ENCODE peak calls at places on chromosomes 7 and 10, in eight cellular contexts. P, S, Q, D, F, I, W and H are unnamed samples. For H3K9me3 and H3K4me1, the result is how much of the 10 kb centered on the place peaks cover.

GRCh38 chr7:47218378-47219176 is 363.3 kb downstream of the TNS3 start:
- DNase-seq in P (no peak), S (no peak), Q (no peak), D (no peak), F (peak), I (no peak), W (no peak), H (no peak)

GRCh38 chr7:77651544-77652162 is 44.6 kb upstream of the RSBN1L start:
- DNase-seq in P (peak), S (no peak), Q (no peak), D (peak), F (peak), I (peak), W (no peak), H (peak)

GRCh38 chr10:341081-341740 is 206.0 kb downstream of the ZMYND11 start:
- DNase-seq in P (no peak), S (peak), Q (no peak), D (no peak), F (no peak), I (no peak), W (no peak), H (no peak)

GRCh38 chr10:94546616-94547175 is 1.1 kb downstream of the HELLS start:
- DNase-seq in P (no peak), S (no peak), Q (no peak), D (peak), F (peak), I (peak), W (no peak), H (no peak)

GRCh38 chr7:94054130-94054529 is 50.0 kb upstream of the BET1 start:
- DNase-seq in P (no peak), S (no peak), Q (no peak), D (no peak), F (no peak), I (no peak), W (no peak), H (no peak)

GRCh38 chr10:70634011-70634410 is 31.5 kb upstream of the PRF1 start:
- DNase-seq in P (no peak), S (no peak), Q (no peak), D (no peak), F (peak), I (no peak), W (no peak), H (no peak)

GRCh38 chr7:122867471-122867980 is 18.7 kb downstream of the CADPS2 start:
- DNase-seq in P (no peak), S (no peak), Q (no peak), D (no peak), F (no peak), I (no peak), W (no peak), H (no peak)

GRCh38 chr10:124646483-124647352 is 97.5 kb downstream of the FAM53B start:
- DNase-seq in P (no peak), S (no peak), Q (peak), D (no peak), F (peak), I (peak), W (peak), H (no peak)

GRCh38 chr10:15320118-15320517 is 51.0 kb downstream of the FAM171A1 start:
- DNase-seq in P (no peak), S (no peak), Q (no peak), D (no peak), F (no peak), I (no peak), W (no peak), H (no peak)

GRCh38 chr10:34575882-34576281 is 239.2 kb downstream of the PARD3 start:
- DNase-seq in P (no peak), S (no peak), Q (no peak), D (no peak), F (peak), I (no peak), W (no peak), H (no peak)

GRCh38 chr10:107686095-107686494 is 521.6 kb upstream of the SORCS1 start:
- DNase-seq in P (no peak), S (peak), Q (peak), D (no peak), F (no peak), I (no peak), W (no peak), H (no peak)

GRCh38 chr7:27751888-27752660 is 12.1 kb downstream of the TAX1BP1 start:
- DNase-seq in P (no peak), S (no peak), Q (no peak), D (no peak), F (no peak), I (no peak), W (no peak), H (no peak)

GRCh38 chr7:88020953-88021650 is 87.1 kb downstream of the ADAM22 start:
- DNase-seq in P (no peak), S (no peak), Q (no peak), D (no peak), F (no peak), I (no peak), W (no peak), H (no peak)

GRCh38 chr7:155456772-155457543 is 971 bp upstream of the EN2 start:
- DNase-seq in P (no peak), S (no peak), Q (no peak), D (no peak), F (peak), I (peak), W (peak), H (no peak)

GRCh38 chr7:136018104-136018503 is 40.9 kb upstream of the MTPN start:
- DNase-seq in P (no peak), S (no peak), Q (no peak), D (no peak), F (peak), I (peak), W (no peak), H (no peak)

GRCh38 chr10:79292789-79293746 is 54.2 kb upstream of the PPIF start:
- DNase-seq in P (no peak), S (no peak), Q (no peak), D (no peak), F (peak), I (no peak), W (peak), H (peak)

GRCh38 chr10:107481224-107481623 is 316.7 kb upstream of the SORCS1 start:
- DNase-seq in P (no peak), S (no peak), Q (no peak), D (no peak), F (no peak), I (no peak), W (no peak), H (no peak)

GRCh38 chr7:11343818-11344413 is 370.2 kb downstream of the PHF14 start:
- DNase-seq in P (no peak), S (no peak), Q (no peak), D (peak), F (peak), I (peak), W (no peak), H (peak)

GRCh38 chr7:50828801-50829200 is 46.1 kb upstream of the GRB10 start:
- DNase-seq in P (no peak), S (no peak), Q (no peak), D (no peak), F (no peak), I (no peak), W (no peak), H (no peak)

GRCh38 chr7:64037095-64037494 is 8.1 kb upstream of the ZNF727 start:
- DNase-seq in P (no peak), S (no peak), Q (no peak), D (no peak), F (no peak), I (no peak), W (no peak), H (no peak)

GRCh38 chr10:121668336-121669009 is 70.2 kb upstream of the FGFR2 start:
- DNase-seq in P (no peak), S (no peak), Q (peak), D (no peak), F (no peak), I (no peak), W (peak), H (peak)

GRCh38 chr7:43278088-43278644 is 165.7 kb downstream of the HECW1 start:
- DNase-seq in P (no peak), S (no peak), Q (no peak), D (no peak), F (peak), I (no peak), W (no peak), H (no peak)

GRCh38 chr10:6418167-6418566 is 161.9 kb downstream of the PRKCQ start:
- DNase-seq in P (no peak), S (no peak), Q (no peak), D (no peak), F (no peak), I (no peak), W (no peak), H (no peak)

GRCh38 chr10:45602082-45602730 is 70.4 kb downstream of the ZFAND4 start:
- DNase-seq in P (no peak), S (no peak), Q (no peak), D (no peak), F (peak), I (peak), W (no peak), H (no peak)

GRCh38 chr7:55476071-55476803 is 96.1 kb downstream of the VOPP1 start:
- DNase-seq in P (no peak), S (peak), Q (no peak), D (peak), F (peak), I (peak), W (no peak), H (no peak)

GRCh38 chr10:17872191-17873091 is 63.3 kb downstream of the MRC1 start:
- DNase-seq in P (no peak), S (no peak), Q (no peak), D (peak), F (peak), I (peak), W (no peak), H (no peak)

GRCh38 chr10:89263531-89263930 is 12.0 kb upstream of the LIPA start:
- DNase-seq in P (no peak), S (no peak), Q (no peak), D (no peak), F (no peak), I (no peak), W (no peak), H (no peak)

GRCh38 chr7:151923097-151923876 is 33.0 kb upstream of the GALNTL5 start:
- DNase-seq in P (no peak), S (no peak), Q (peak), D (no peak), F (peak), I (peak), W (peak), H (no peak)

GRCh38 chr7:44378744-44379143 is 53.4 kb upstream of the CAMK2B start:
- DNase-seq in P (no peak), S (no peak), Q (no peak), D (peak), F (peak), I (peak), W (no peak), H (no peak)

GRCh38 chr10:60281792-60282353 is 107.8 kb downstream of the ANK3 start:
- DNase-seq in P (no peak), S (no peak), Q (no peak), D (no peak), F (no peak), I (no peak), W (no peak), H (no peak)
- H3K9me3 ChIP-seq in P (under half), S (under half), Q (under half), D (under half), F (under half), I (under half), W (under half), H (under half)

DNA sequence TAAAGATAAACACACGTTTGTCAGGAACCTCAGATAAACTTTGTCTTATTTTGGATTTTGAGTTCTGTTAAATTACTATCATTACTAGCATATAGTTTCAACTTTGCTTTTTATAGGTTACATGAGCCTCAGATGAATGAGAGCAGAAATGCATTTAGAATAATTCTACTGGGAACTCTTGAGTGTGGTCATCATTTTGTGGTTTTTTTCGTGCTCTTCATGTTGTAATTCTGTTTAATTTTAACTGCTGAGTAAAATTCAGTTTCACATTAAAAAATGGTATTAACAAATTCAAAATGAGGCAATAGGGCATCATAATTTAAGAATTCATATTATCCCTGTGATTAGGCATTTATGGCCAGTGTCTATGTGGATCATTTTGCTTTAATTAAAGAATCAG is 72.9 kb downstream of the GNAI1 start:
- DNase-seq in P (no peak), S (no peak), Q (no peak), D (no peak), F (peak), I (peak), W (no peak), H (no peak)
- H3K4me3 ChIP-seq in P (no peak), S (no peak), Q (no peak), D (no peak), F (no peak), I (no peak), W (no peak), H (no peak)

GRCh38 chr7:22591271-22591670 is 91.3 kb upstream of the STEAP1B start:
- DNase-seq in P (no peak), S (no peak), Q (no peak), D (no peak), F (peak), I (no peak), W (no peak), H (no peak)

GRCh38 chr7:22586806-22587180 is 86.8 kb upstream of the STEAP1B start:
- DNase-seq in P (no peak), S (no peak), Q (no peak), D (peak), F (peak), I (peak), W (no peak), H (peak)

GRCh38 chr7:22587322-22587721 is 87.3 kb upstream of the STEAP1B start:
- DNase-seq in P (no peak), S (no peak), Q (no peak), D (no peak), F (peak), I (peak), W (no peak), H (no peak)

GRCh38 chr7:22588396-22588795 is 88.4 kb upstream of the STEAP1B start:
- DNase-seq in P (no peak), S (no peak), Q (no peak), D (no peak), F (no peak), I (no peak), W (no peak), H (no peak)

DNA sequence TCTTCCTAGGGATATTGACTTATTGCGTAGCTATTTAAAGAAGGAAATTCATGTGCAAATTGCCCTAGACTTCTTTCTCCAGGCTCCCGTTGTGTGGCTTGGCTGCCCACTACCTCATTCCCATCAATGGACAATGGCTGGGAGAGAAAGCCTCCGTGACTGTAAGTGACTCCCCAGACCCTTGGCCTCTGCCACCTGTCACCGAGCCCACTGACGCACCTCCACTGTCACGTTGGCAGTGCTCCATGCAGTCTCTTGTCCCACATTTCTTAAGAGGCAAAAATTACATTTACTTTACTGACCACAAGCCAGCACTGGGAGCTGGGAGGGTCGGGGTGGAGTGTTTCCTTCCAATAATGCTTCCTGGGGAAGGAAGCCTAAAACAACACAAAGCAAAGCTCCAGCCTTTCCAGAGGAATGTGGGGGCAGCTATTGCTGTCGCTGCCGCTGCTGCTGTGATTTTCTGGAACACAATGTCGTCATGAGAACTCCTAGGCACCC is 89.7 kb upstream of the STEAP1B start:
- DNase-seq in P (no peak), S (no peak), Q (peak), D (peak), F (no peak), I (peak), W (no peak), H (no peak)
- H3K4me1 ChIP-seq in P (under half), S (under half), Q (under half), D (under half), F (under half), I (under half), W (under half), H (under half)

GRCh38 chr10:37826806-37827205 is 30.6 kb downstream of the ZNF248 start:
- DNase-seq in P (no peak), S (no peak), Q (no peak), D (no peak), F (no peak), I (no peak), W (no peak), H (no peak)
- H3K9me3 ChIP-seq in P (under half), S (under half), Q (under half), D (under half), F (under half), I (under half), W (half or more), H (under half)

GRCh38 chr10:33214174-33214573 is 120.3 kb downstream of the NRP1 start:
- DNase-seq in P (no peak), S (no peak), Q (no peak), D (no peak), F (no peak), I (no peak), W (no peak), H (no peak)

GRCh38 chr10:33215154-33215553 is 119.3 kb downstream of the NRP1 start:
- DNase-seq in P (no peak), S (no peak), Q (no peak), D (no peak), F (peak), I (no peak), W (no peak), H (no peak)

GRCh38 chr10:33217854-33218253 is 116.6 kb downstream of the NRP1 start:
- DNase-seq in P (no peak), S (no peak), Q (no peak), D (no peak), F (no peak), I (no peak), W (no peak), H (no peak)

GRCh38 chr10:33216661-33217427 is 117.6 kb downstream of the NRP1 start:
- DNase-seq in P (no peak), S (no peak), Q (no peak), D (peak), F (peak), I (no peak), W (no peak), H (no peak)

GRCh38 chr10:33215635-33216034 is 118.8 kb downstream of the NRP1 start:
- DNase-seq in P (no peak), S (no peak), Q (peak), D (no peak), F (peak), I (no peak), W (no peak), H (no peak)
- H3K4me3 ChIP-seq in P (no peak), S (no peak), Q (no peak), D (no peak), F (no peak), I (no peak), W (no peak), H (no peak)

GRCh38 chr10:103853428-103854264 is 1.7 kb downstream of the SH3PXD2A start:
- DNase-seq in P (no peak), S (no peak), Q (peak), D (no peak), F (no peak), I (no peak), W (no peak), H (no peak)
- H3K4me1 ChIP-seq in P (under half), S (under half), Q (under half), D (under half), F (half or more), I (under half), W (half or more), H (under half)

GRCh38 chr10:75312440-75312839 is 76.7 kb upstream of the COMTD1 start:
- DNase-seq in P (no peak), S (no peak), Q (no peak), D (no peak), F (no peak), I (no peak), W (no peak), H (no peak)

GRCh38 chr10:75319274-75319673 is 82.3 kb downstream of the ZNF503 start:
- DNase-seq in P (no peak), S (no peak), Q (no peak), D (no peak), F (no peak), I (no peak), W (no peak), H (no peak)

GRCh38 chr10:75314570-75314969 is 78.8 kb upstream of the COMTD1 start:
- DNase-seq in P (no peak), S (no peak), Q (no peak), D (no peak), F (no peak), I (no peak), W (no peak), H (no peak)
- H3K9me3 ChIP-seq in P (under half), S (under half), Q (under half), D (under half), F (under half), I (under half), W (under half), H (under half)